ENCODE peak calls at places on chromosomes 2 and 18, in six cellular contexts. N, M, X, R, S and T are unnamed samples.

GRCh38 chr18:7684357-7684756 is 117.2 kb downstream of the PTPRM start:
- DNase-seq in N (no peak), M (no peak), X (no peak), R (no peak), S (no peak), T (no peak)

GRCh38 chr18:40868110-40868858 is 1086.8 kb upstream of the PIK3C3 start:
- DNase-seq in N (no peak), M (no peak), X (no peak), R (peak; percentile 96), S (no peak), T (no peak)

GRCh38 chr18:25005602-25006375 is 346.2 kb downstream of the ZNF521 start:
- DNase-seq in N (no peak), M (no peak), X (no peak), R (peak; percentile 41), S (no peak), T (no peak)

GRCh38 chr2:191274404-191274803 is 29.2 kb downstream of the MYO1B start:
- DNase-seq in N (no peak), M (no peak), X (no peak), R (no peak), S (no peak), T (peak; percentile 29)

GRCh38 chr2:164456599-164456998 is 164.7 kb downstream of the GRB14 start:
- DNase-seq in N (no peak), M (no peak), X (no peak), R (no peak), S (no peak), T (no peak)

GRCh38 chr2:238596571-238597551 is 170.1 kb downstream of the ASB1 start:
- DNase-seq in N (peak; percentile 85), M (peak; percentile 46), X (peak; percentile 85), R (peak; percentile 93), S (no peak), T (no peak)

GRCh38 chr2:28654981-28655322 is 96.7 kb upstream of the PPP1CB start:
- DNase-seq in N (no peak), M (no peak), X (no peak), R (no peak), S (no peak), T (no peak)

GRCh38 chr2:238168196-238168815 is 9.5 kb downstream of the ERFE start:
- DNase-seq in N (peak; percentile 68), M (no peak), X (no peak), R (no peak), S (no peak), T (no peak)

GRCh38 chr2:41920812-41921211 is 127.0 kb upstream of the PKDCC start:
- DNase-seq in N (no peak), M (no peak), X (no peak), R (no peak), S (no peak), T (no peak)

GRCh38 chr2:170030040-170030439 is 147.9 kb upstream of the MYO3B start:
- DNase-seq in N (no peak), M (no peak), X (no peak), R (no peak), S (no peak), T (no peak)

GRCh38 chr2:127558911-127559310 is 23.4 kb downstream of the MYO7B start:
- DNase-seq in N (peak; percentile 53), M (no peak), X (no peak), R (no peak), S (no peak), T (no peak)

GRCh38 chr2:72623481-72623880 is 202.4 kb downstream of the EXOC6B start:
- DNase-seq in N (no peak), M (no peak), X (no peak), R (no peak), S (no peak), T (no peak)

GRCh38 chr2:167783266-167784070 is 463.9 kb downstream of the STK39 start:
- DNase-seq in N (no peak), M (no peak), X (peak; percentile 58), R (no peak), S (no peak), T (no peak)

GRCh38 chr2:63055510-63056308 is 5.1 kb downstream of the OTX1 start:
- DNase-seq in N (no peak), M (no peak), X (no peak), R (peak; percentile 58), S (no peak), T (no peak)